ENCODE peak calls at places on chromosomes 12 and 14, in ten cellular contexts. R, X, D, O, Z, N, A, F, U and Q are unnamed samples.

GRCh38 chr12:29547151-29547561 is 49.7 kb upstream of the OVCH1 start:
- DNase-seq in X (no peak), R (no peak), N (no peak), D (no peak), U (peak), O (no peak), F (no peak), A (no peak), Z (no peak), Q (no peak)

GRCh38 chr14:29264865-29265264 is 498.3 kb downstream of the FOXG1 start:
- DNase-seq in A (no peak), R (no peak), Z (no peak), F (no peak), N (no peak), U (no peak), O (no peak), D (no peak), X (peak), Q (no peak)

GRCh38 chr12:39375206-39375808 is 67.6 kb downstream of the KIF21A start:
- DNase-seq in O (no peak), N (no peak), U (no peak), X (peak), D (no peak), R (no peak), Z (no peak), A (no peak), F (no peak), Q (no peak)

GRCh38 chr14:23577004-23577681 is 1.4 kb downstream of the JPH4 start:
- DNase-seq in Z (no peak), N (no peak), X (peak), A (peak), D (no peak), F (no peak), O (no peak), R (peak), U (peak), Q (no peak)

GRCh38 chr14:90402009-90402408 is 5.2 kb downstream of the CALM1 start:
- DNase-seq in D (no peak), N (no peak), X (no peak), A (no peak), F (no peak), Z (no peak), R (no peak), U (no peak), O (no peak), Q (no peak)

GRCh38 chr14:65211341-65211987 is 109.1 kb upstream of the MAX start:
- DNase-seq in U (peak), R (no peak), A (no peak), F (no peak), X (peak), N (no peak), Z (no peak), O (no peak), D (no peak), Q (no peak)

GRCh38 chr14:69637503-69638030 is 26.2 kb downstream of the SUSD6 start:
- DNase-seq in O (no peak), D (no peak), N (no peak), U (no peak), F (peak), R (no peak), A (peak), Z (no peak), X (no peak), Q (no peak)

GRCh38 chr14:72495668-72496067 is 398.2 kb downstream of the DPF3 start:
- DNase-seq in U (peak), N (no peak), A (no peak), F (no peak), D (no peak), R (no peak), O (no peak), X (peak), Z (no peak), Q (no peak)

GRCh38 chr12:114302117-114302516 is 103.8 kb downstream of the TBX5 start:
- DNase-seq in R (peak), O (no peak), U (no peak), A (no peak), F (no peak), D (no peak), Z (no peak), N (no peak), X (no peak), Q (no peak)

GRCh38 chr14:76395161-76395560 is 19.2 kb downstream of the ESRRB start:
- DNase-seq in X (no peak), A (no peak), Z (no peak), R (no peak), O (no peak), N (no peak), U (no peak), D (no peak), F (no peak), Q (no peak)

GRCh38 chr12:26121323-26121740 is 3.5 kb downstream of the BHLHE41 start:
- DNase-seq in U (no peak), R (peak), D (no peak), Z (no peak), N (no peak), X (no peak), F (no peak), O (no peak), A (no peak), Q (no peak)

GRCh38 chr12:124680863-124681778 is 113.7 kb upstream of the NCOR2 start:
- DNase-seq in O (no peak), D (no peak), F (no peak), U (peak), Z (no peak), X (peak), N (no peak), A (peak), R (peak), Q (no peak)

GRCh38 chr12:46831335-46832083 is 5.7 kb upstream of the SLC38A4 start:
- DNase-seq in N (no peak), A (no peak), D (peak), R (peak), U (peak), Z (no peak), O (peak), X (peak), F (peak), Q (no peak)

GRCh38 chr14:71290960-71291466 is 383.8 kb downstream of the PCNX1 start:
- DNase-seq in U (peak), D (no peak), F (no peak), R (no peak), Z (no peak), X (peak), A (peak), N (no peak), O (no peak), Q (peak)

GRCh38 chr12:101612162-101612916 is 17.6 kb downstream of the MYBPC1 start:
- DNase-seq in X (no peak), R (no peak), A (no peak), N (no peak), Z (no peak), U (no peak), O (no peak), D (no peak), F (no peak), Q (no peak)

GRCh38 chr14:36797634-36798033 is 136.0 kb downstream of the PAX9 start:
- DNase-seq in O (no peak), F (no peak), A (no peak), R (no peak), U (no peak), N (no peak), D (no peak), X (no peak), Z (no peak), Q (no peak)

GRCh38 chr14:103286968-103287850 is 46.8 kb upstream of the EIF5 start:
- DNase-seq in N (no peak), D (no peak), X (no peak), A (no peak), Z (no peak), F (no peak), R (no peak), O (no peak), U (no peak), Q (no peak)